ENCODE peak calls at places on chromosomes 13 and 19, in four cellular contexts. F, W, Y and N are unnamed samples.

GRCh38 chr13:99661791-99662190 is 160.5 kb downstream of the TM9SF2 start:
- DNase-seq in F (no peak), W (no peak), Y (no peak), N (no peak)

GRCh38 chr19:34187011-34187410 is 14.7 kb downstream of the LSM14A start:
- DNase-seq in F (no peak), W (no peak), Y (no peak), N (no peak)

GRCh38 chr19:12603714-12604113 is 6.9 kb downstream of the ZNF490 start:
- DNase-seq in F (no peak), W (no peak), Y (no peak), N (no peak)

GRCh38 chr13:57946361-57946760 is 314.8 kb downstream of the PCDH17 start:
- DNase-seq in F (no peak), W (no peak), Y (no peak), N (no peak)

GRCh38 chr13:39401091-39401647 is 201.8 kb downstream of the LHFPL6 start:
- DNase-seq in F (no peak), W (no peak), Y (no peak), N (no peak)

GRCh38 chr19:566403-566802 is 6.0 kb upstream of the BSG start:
- DNase-seq in F (peak), W (no peak), Y (no peak), N (no peak)

GRCh38 chr13:94239135-94239534 is 240.3 kb downstream of the DCT start:
- DNase-seq in F (no peak), W (no peak), Y (no peak), N (no peak)

GRCh38 chr13:22061806-22062391 is 391.0 kb downstream of the FGF9 start:
- DNase-seq in F (no peak), W (no peak), Y (no peak), N (no peak)

GRCh38 chr13:103640617-103641016 is 574.4 kb upstream of the SLC10A2 start:
- DNase-seq in F (no peak), W (no peak), Y (no peak), N (no peak)

GRCh38 chr19:55642153-55643002 is 1.1 kb upstream of the ZNF581 start:
- DNase-seq in F (no peak), W (peak), Y (no peak), N (no peak)

GRCh38 chr19:7395360-7395781 is 46.6 kb downstream of the ARHGEF18 start:
- DNase-seq in F (no peak), W (no peak), Y (no peak), N (no peak)

GRCh38 chr13:44309771-44310767 is 63.6 kb upstream of the SERP2 start:
- DNase-seq in F (no peak), W (peak), Y (no peak), N (peak)

GRCh38 chr13:68748038-68748437 is 1359.6 kb upstream of the ATXN8OS start:
- DNase-seq in F (no peak), W (no peak), Y (no peak), N (no peak)